ENCODE peak calls at places on chromosomes 4 and X, in ten cellular contexts. V is fibroblast of lung; S is right cardiac atrium; J is lower lobe of right lung; Y is HepG2; M is CD4-positive, alpha-beta memory T cell; I is IMR-90; R is transverse colon; N is NT2/D1; P is tibial artery. F is an unnamed sample.
A peak's percentile ranks its signal among the peaks of the same experiment; 100 is the strongest.

GRCh38 chr4:147732516-147733193 is 767 bp downstream of the ARHGAP10 start:
- DNase-seq in V (peak; percentile 47), S (peak; percentile 78), J (peak; percentile 48), Y (no peak), M (no peak), I (peak; percentile 39), R (peak; percentile 11), N (no peak), P (peak; percentile 68), F (peak; percentile 46)

GRCh38 chrX:17919896-17920446 is 58.9 kb upstream of the RAI2 start:
- DNase-seq in V (no peak), S (no peak), J (no peak), Y (no peak), M (no peak), I (no peak), R (no peak), N (no peak), P (no peak), F (no peak)

GRCh38 chr4:163913571-163913970 is 419.1 kb downstream of the TMA16 start:
- DNase-seq in V (no peak), S (no peak), J (no peak), Y (no peak), M (no peak), I (no peak), R (no peak), N (no peak), P (no peak), F (no peak)

GRCh38 chrX:101482296-101482695 is 3.0 kb upstream of the ARMCX4 start:
- DNase-seq in V (peak; percentile 70), S (no peak), J (no peak), Y (no peak), M (no peak), I (peak; percentile 46), R (no peak), N (no peak), P (no peak), F (no peak)

GRCh38 chrX:130295519-130296314 is 27.0 kb upstream of the ZNF280C start:
- DNase-seq in V (no peak), S (no peak), J (no peak), Y (no peak), M (no peak), I (peak; percentile 1), R (no peak), N (no peak), P (no peak), F (no peak)

GRCh38 chr4:4819213-4819606 is 40.3 kb upstream of the MSX1 start:
- DNase-seq in V (no peak), S (no peak), J (no peak), Y (no peak), M (no peak), I (no peak), R (no peak), N (no peak), P (no peak), F (no peak)

GRCh38 chr4:22483551-22483981 is 32.3 kb downstream of the ADGRA3 start:
- DNase-seq in V (peak; percentile 93), S (no peak), J (no peak), Y (no peak), M (no peak), I (peak; percentile 90), R (no peak), N (no peak), P (no peak), F (no peak)

GRCh38 chrX:152641256-152641875 is 3.7 kb downstream of the GABRQ start:
- DNase-seq in V (no peak), S (no peak), J (no peak), Y (no peak), M (no peak), I (no peak), R (no peak), N (peak; percentile 51), P (no peak), F (no peak)

GRCh38 chr4:13944095-13944501 is 316.6 kb upstream of the BOD1L1 start:
- DNase-seq in V (no peak), S (peak; percentile 75), J (no peak), Y (no peak), M (no peak), I (no peak), R (no peak), N (no peak), P (no peak), F (no peak)

GRCh38 chrX:102345916-102346315 is 93.9 kb downstream of the NXF2B start:
- DNase-seq in V (peak; percentile 11), S (peak; percentile 45), J (peak; percentile 41), Y (peak; percentile 6), M (peak; percentile 51), I (peak; percentile 34), R (peak; percentile 70), N (peak; percentile 30), P (peak; percentile 67), F (peak; percentile 33)

DNA sequence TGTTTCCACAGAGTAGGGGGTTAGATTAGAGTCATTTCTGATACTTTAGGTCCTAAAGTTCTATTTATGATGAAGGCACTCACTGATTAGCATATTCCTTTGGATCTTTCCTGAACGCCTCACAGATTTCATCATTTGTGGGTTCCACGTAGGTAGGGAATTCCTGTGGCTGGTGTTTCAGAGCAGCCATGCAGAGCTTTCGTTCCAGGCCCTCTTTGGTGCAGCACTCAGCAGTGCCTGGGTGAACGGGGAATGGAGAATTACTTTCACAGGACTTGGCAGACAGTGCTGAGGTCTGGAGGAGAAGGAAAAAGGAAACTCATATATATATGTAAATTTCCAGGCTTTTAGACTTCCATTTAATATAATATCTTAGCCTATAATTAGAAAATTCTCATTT is 18.5 kb downstream of the GC start:
- DNase-seq in V (peak; percentile 76), S (no peak), J (no peak), Y (no peak), M (no peak), I (peak; percentile 5), R (no peak), N (no peak), P (no peak), F (no peak)
- H3K4me3 ChIP-seq in V (no peak overlapping the region), S (no peak overlapping the region), J (no peak overlapping the region), Y (no peak overlapping the region), M (no peak overlapping the region), I (no peak overlapping the region), R (no peak overlapping the region), N (no peak overlapping the region), P (no peak overlapping the region), F (no peak overlapping the region)

GRCh38 chr4:74630551-74630950 is 163.8 kb downstream of the BTC start:
- DNase-seq in V (no peak), S (no peak), J (no peak), Y (no peak), M (no peak), I (no peak), R (no peak), N (no peak), P (no peak), F (no peak)

GRCh38 chr4:74635074-74635473 is 159.2 kb downstream of the BTC start:
- DNase-seq in V (no peak), S (no peak), J (no peak), Y (no peak), M (no peak), I (no peak), R (no peak), N (no peak), P (no peak), F (no peak)

GRCh38 chr4:74631988-74632387 is 162.3 kb downstream of the BTC start:
- DNase-seq in V (no peak), S (no peak), J (no peak), Y (no peak), M (no peak), I (no peak), R (no peak), N (no peak), P (no peak), F (no peak)

GRCh38 chr4:74631338-74631737 is 163.0 kb downstream of the BTC start:
- DNase-seq in V (no peak), S (no peak), J (no peak), Y (no peak), M (no peak), I (no peak), R (no peak), N (no peak), P (no peak), F (no peak)

DNA sequence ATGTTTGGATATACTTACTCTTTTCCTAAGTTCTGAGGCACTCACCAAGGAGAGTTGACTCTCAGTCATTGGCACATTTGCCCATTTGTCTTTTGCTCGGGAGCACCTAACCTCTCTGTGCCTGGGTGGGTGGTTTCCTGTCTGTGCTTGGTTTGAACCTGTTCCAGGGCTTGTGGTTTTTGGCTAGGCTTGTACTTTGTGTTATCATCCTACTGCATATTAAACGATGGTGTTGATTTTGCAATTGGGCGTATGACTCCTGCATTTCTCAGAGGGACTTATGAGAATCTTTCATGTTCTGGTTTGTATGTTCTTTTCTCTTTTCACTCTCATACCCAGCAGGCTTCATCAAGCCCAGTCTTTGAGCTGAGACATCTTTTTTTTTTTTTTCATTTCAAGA is 161.7 kb downstream of the BTC start:
- DNase-seq in V (peak; percentile 98), S (no peak), J (peak; percentile 36), Y (no peak), M (peak; percentile 67), I (peak; percentile 88), R (peak; percentile 24), N (no peak), P (peak; percentile 57), F (no peak)
- H3K4me1 ChIP-seq in V (peaks cover 4% of the 10 kb centered on the region), S (peaks cover 2% of the 10 kb centered on the region), J (peaks cover 5% of the 10 kb centered on the region), Y (peaks cover 19% of the 10 kb centered on the region), M (peaks cover 15% of the 10 kb centered on the region), I (no peaks in the 10 kb centered on the region), R (peaks cover 17% of the 10 kb centered on the region), N (no peaks in the 10 kb centered on the region), P (peaks cover 4% of the 10 kb centered on the region), F (peaks cover 4% of the 10 kb centered on the region)

DNA sequence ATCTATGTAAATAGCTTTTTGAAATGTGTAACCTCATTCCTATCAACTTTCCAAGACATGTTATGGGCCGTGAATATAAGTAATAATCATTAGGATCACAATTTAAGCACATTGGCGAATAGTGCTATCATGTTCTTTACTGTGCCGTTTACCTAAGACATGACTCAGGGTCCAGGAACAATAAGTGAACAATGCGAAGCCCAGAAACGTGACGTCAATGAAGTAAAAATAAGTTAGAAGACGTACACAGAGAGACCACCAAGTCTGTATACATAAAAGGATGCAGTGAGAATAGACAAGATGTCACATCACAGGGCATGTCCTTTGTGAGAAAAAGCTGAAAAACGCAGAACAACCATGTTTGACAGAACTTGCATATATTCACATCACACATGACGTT is 49.3 kb upstream of the FAT1 start:
- DNase-seq in V (peak; percentile 18), S (no peak), J (no peak), Y (no peak), M (no peak), I (peak; percentile 86), R (no peak), N (no peak), P (no peak), F (no peak)
- H3K4me3 ChIP-seq in V (no peak overlapping the region), S (no peak overlapping the region), J (no peak overlapping the region), Y (no peak overlapping the region), M (no peak overlapping the region), I (no peak overlapping the region), R (no peak overlapping the region), N (no peak overlapping the region), P (no peak overlapping the region), F (no peak overlapping the region)

GRCh38 chr4:38678078-38678477 is 14.1 kb downstream of the KLF3 start:
- DNase-seq in V (peak; percentile 99), S (no peak), J (no peak), Y (no peak), M (no peak), I (peak; percentile 100), R (no peak), N (no peak), P (no peak), F (no peak)
- H3K4me1 ChIP-seq in V (peaks cover 33% of the 10 kb centered on the region), S (peaks cover 15% of the 10 kb centered on the region), J (peaks cover 67% of the 10 kb centered on the region), Y (peaks cover 47% of the 10 kb centered on the region), M (peaks cover 75% of the 10 kb centered on the region), I (peaks cover 28% of the 10 kb centered on the region), R (peaks cover 92% of the 10 kb centered on the region), N (peaks cover 7% of the 10 kb centered on the region), P (peaks cover 58% of the 10 kb centered on the region), F (peaks cover 56% of the 10 kb centered on the region)

F was measured in mucosa of descending colon.